ENCODE peak calls at places on chromosomes 5 and 9, in five cellular contexts. T, S, K, Y and N are unnamed samples.

GRCh38 chr9:80602291-80602690 is 1030.5 kb downstream of the TLE4 start:
- DNase-seq in T (no peak), S (no peak), K (no peak), Y (no peak), N (no peak)

GRCh38 chr5:142017832-142018427 is 5.1 kb upstream of the GNPDA1 start:
- DNase-seq in T (no peak), S (no peak), K (no peak), Y (no peak), N (peak; percentile 50)

GRCh38 chr5:103120607-103121200 is 603 bp downstream of the PPIP5K2 start:
- DNase-seq in T (peak; percentile 1), S (no peak), K (no peak), Y (peak; percentile 40), N (no peak)

GRCh38 chr5:98763001-98763630 is 10.3 kb upstream of the RGMB start:
- DNase-seq in T (no peak), S (no peak), K (no peak), Y (no peak), N (no peak)

GRCh38 chr5:149141224-149141956 is at the start of gene ABLIM3:
- DNase-seq in T (no peak), S (peak; percentile 74), K (peak; percentile 29), Y (peak; percentile 88), N (no peak)

GRCh38 chr5:150301170-150301505 is 1.6 kb downstream of the ARSI start:
- DNase-seq in T (no peak), S (no peak), K (no peak), Y (no peak), N (no peak)

GRCh38 chr5:85263125-85263524 is 878.4 kb upstream of the EDIL3 start:
- DNase-seq in T (no peak), S (no peak), K (no peak), Y (no peak), N (no peak)

GRCh38 chr5:128014578-128014977 is 69.0 kb upstream of the SLC12A2 start:
- DNase-seq in T (no peak), S (no peak), K (no peak), Y (no peak), N (no peak)

GRCh38 chr5:109479260-109479860 is 69.6 kb upstream of the PJA2 start:
- DNase-seq in T (peak; percentile 18), S (peak; percentile 7), K (no peak), Y (no peak), N (no peak)

GRCh38 chr5:55864606-55865541 is 13.7 kb downstream of the IL31RA start:
- DNase-seq in T (peak; percentile 63), S (no peak), K (no peak), Y (no peak), N (no peak)

GRCh38 chr9:14198544-14199510 is 115.1 kb downstream of the NFIB start:
- DNase-seq in T (no peak), S (no peak), K (no peak), Y (no peak), N (no peak)

GRCh38 chr9:21679432-21679831 is 123.0 kb upstream of the MTAP start:
- DNase-seq in T (no peak), S (peak; percentile 64), K (no peak), Y (no peak), N (no peak)

GRCh38 chr9:133527444-133527920 is 2.7 kb upstream of the MYMK start:
- DNase-seq in T (no peak), S (no peak), K (no peak), Y (no peak), N (no peak)

GRCh38 chr5:95840969-95841368 is 18.4 kb upstream of the GLRX start:
- DNase-seq in T (no peak), S (no peak), K (no peak), Y (no peak), N (no peak)

GRCh38 chr9:97578846-97579245 is 54.3 kb downstream of the TSTD2 start:
- DNase-seq in T (no peak), S (no peak), K (no peak), Y (no peak), N (no peak)

GRCh38 chr5:76808142-76808691 is 10.6 kb upstream of the F2RL1 start:
- DNase-seq in T (no peak), S (no peak), K (peak; percentile 87), Y (no peak), N (no peak)
- TF ChIP-seq KDM1A in T (no peak), S (no peak), K (peak; percentile 57), Y (no peak), N (no peak)

GRCh38 chr5:59722875-59723274 is 170.7 kb downstream of the PDE4D start:
- DNase-seq in T (no peak), S (no peak), K (no peak), Y (no peak), N (no peak)

GRCh38 chr5:59721741-59722140 is 171.8 kb downstream of the PDE4D start:
- DNase-seq in T (no peak), S (no peak), K (no peak), Y (no peak), N (no peak)

GRCh38 chr5:59724482-59725392 is 168.8 kb downstream of the PDE4D start:
- DNase-seq in T (peak; percentile 15), S (peak; percentile 66), K (no peak), Y (peak; percentile 24), N (no peak)

GRCh38 chr5:59728356-59728755 is 165.2 kb downstream of the PDE4D start:
- DNase-seq in T (no peak), S (no peak), K (no peak), Y (no peak), N (no peak)

GRCh38 chr5:59725393-59725768 is 168.1 kb downstream of the PDE4D start:
- DNase-seq in T (no peak), S (no peak), K (no peak), Y (no peak), N (no peak)
- TF ChIP-seq KDM1A in T (no peak), S (no peak), K (no peak), Y (no peak), N (no peak)

GRCh38 chr9:123651273-123651672 is 278.7 kb downstream of the DENND1A start:
- DNase-seq in T (no peak), S (no peak), K (no peak), Y (no peak), N (no peak)

GRCh38 chr9:123647145-123647544 is 282.8 kb downstream of the DENND1A start:
- DNase-seq in T (no peak), S (no peak), K (no peak), Y (no peak), N (no peak)

GRCh38 chr9:123652416-123652815 is 277.5 kb downstream of the DENND1A start:
- DNase-seq in T (no peak), S (no peak), K (no peak), Y (no peak), N (no peak)

GRCh38 chr9:123645762-123646161 is 284.2 kb downstream of the DENND1A start:
- DNase-seq in T (no peak), S (no peak), K (no peak), Y (no peak), N (no peak)

GRCh38 chr9:123649909-123650308 is 280.0 kb downstream of the DENND1A start:
- DNase-seq in T (no peak), S (no peak), K (no peak), Y (no peak), N (no peak)
- TF ChIP-seq KDM1A in T (no peak), S (no peak), K (no peak), Y (no peak), N (no peak)

GRCh38 chr5:119409235-119409815 is 43.0 kb upstream of the HSD17B4 start:
- DNase-seq in T (no peak), S (peak; percentile 14), K (no peak), Y (no peak), N (no peak)

GRCh38 chr5:119412828-119413227 is 39.5 kb upstream of the HSD17B4 start:
- DNase-seq in T (no peak), S (no peak), K (no peak), Y (no peak), N (no peak)

GRCh38 chr5:119411291-119411934 is 40.9 kb upstream of the HSD17B4 start:
- DNase-seq in T (no peak), S (no peak), K (no peak), Y (no peak), N (no peak)

GRCh38 chr5:119411935-119412623 is 40.2 kb upstream of the HSD17B4 start:
- DNase-seq in T (peak; percentile 57), S (peak; percentile 78), K (no peak), Y (peak; percentile 70), N (peak; percentile 65)

GRCh38 chr5:119410448-119411170 is 41.7 kb upstream of the HSD17B4 start:
- DNase-seq in T (no peak), S (no peak), K (no peak), Y (no peak), N (no peak)
- TF ChIP-seq KDM1A in T (no peak), S (no peak), K (no peak), Y (no peak), N (no peak)